ENCODE peak calls at places on chromosomes 5 and 9, in six cellular contexts. One of them, this sample, is unnamed.

GRCh38 chr9:125296843-125297372 is 35.3 kb downstream of the GAPVD1 start:
- DNase-seq in brain microvascular endothelial cell: no peak
- DNase-seq in NB4: no peak
- DNase-seq in dorsolateral prefrontal cortex: no peak
- DNase-seq in nephron progenitor cell: no peak
- DNase-seq in HFFc6: no peak
- DNase-seq in this sample: no peak

GRCh38 chr9:113548221-113549041 is 84.9 kb downstream of the RGS3 start:
- DNase-seq in brain microvascular endothelial cell: peak; percentile 30
- DNase-seq in NB4: peak; percentile 42
- DNase-seq in dorsolateral prefrontal cortex: peak; percentile 58
- DNase-seq in nephron progenitor cell: no peak
- DNase-seq in HFFc6: no peak
- DNase-seq in this sample: no peak

GRCh38 chr5:7650755-7651154 is 200.2 kb downstream of the CFAP90 start:
- DNase-seq in brain microvascular endothelial cell: no peak
- DNase-seq in NB4: no peak
- DNase-seq in dorsolateral prefrontal cortex: no peak
- DNase-seq in nephron progenitor cell: no peak
- DNase-seq in HFFc6: no peak
- DNase-seq in this sample: peak; percentile 90

GRCh38 chr9:35835216-35835604 is 6.2 kb downstream of the TMEM8B start:
- DNase-seq in brain microvascular endothelial cell: no peak
- DNase-seq in NB4: no peak
- DNase-seq in dorsolateral prefrontal cortex: no peak
- DNase-seq in nephron progenitor cell: no peak
- DNase-seq in HFFc6: no peak
- DNase-seq in this sample: no peak

GRCh38 chr5:1412621-1413020 is 32.6 kb downstream of the SLC6A3 start:
- DNase-seq in brain microvascular endothelial cell: no peak
- DNase-seq in NB4: no peak
- DNase-seq in dorsolateral prefrontal cortex: no peak
- DNase-seq in nephron progenitor cell: no peak
- DNase-seq in HFFc6: no peak
- DNase-seq in this sample: no peak

GRCh38 chr5:38673671-38674071 is 117.2 kb upstream of the LIFR start:
- DNase-seq in brain microvascular endothelial cell: no peak
- DNase-seq in NB4: no peak
- DNase-seq in dorsolateral prefrontal cortex: no peak
- DNase-seq in nephron progenitor cell: no peak
- DNase-seq in HFFc6: no peak
- DNase-seq in this sample: no peak

GRCh38 chr9:91693226-91693625 is 256.8 kb downstream of the ROR2 start:
- DNase-seq in brain microvascular endothelial cell: no peak
- DNase-seq in NB4: no peak
- DNase-seq in dorsolateral prefrontal cortex: no peak
- DNase-seq in nephron progenitor cell: no peak
- DNase-seq in HFFc6: no peak
- DNase-seq in this sample: peak; percentile 84

GRCh38 chr5:130955041-130955440 is 210.0 kb downstream of the HINT1 start:
- DNase-seq in brain microvascular endothelial cell: no peak
- DNase-seq in NB4: no peak
- DNase-seq in dorsolateral prefrontal cortex: no peak
- DNase-seq in nephron progenitor cell: no peak
- DNase-seq in HFFc6: no peak
- DNase-seq in this sample: no peak

GRCh38 chr9:121851641-121852091 is 200.2 kb downstream of the DAB2IP start:
- DNase-seq in brain microvascular endothelial cell: no peak
- DNase-seq in NB4: no peak
- DNase-seq in dorsolateral prefrontal cortex: no peak
- DNase-seq in nephron progenitor cell: no peak
- DNase-seq in HFFc6: no peak
- DNase-seq in this sample: no peak

GRCh38 chr5:79736528-79737514 is 47.2 kb downstream of the CMYA5 start:
- DNase-seq in brain microvascular endothelial cell: no peak
- DNase-seq in NB4: no peak
- DNase-seq in dorsolateral prefrontal cortex: no peak
- DNase-seq in nephron progenitor cell: no peak
- DNase-seq in HFFc6: no peak
- DNase-seq in this sample: no peak

DNA sequence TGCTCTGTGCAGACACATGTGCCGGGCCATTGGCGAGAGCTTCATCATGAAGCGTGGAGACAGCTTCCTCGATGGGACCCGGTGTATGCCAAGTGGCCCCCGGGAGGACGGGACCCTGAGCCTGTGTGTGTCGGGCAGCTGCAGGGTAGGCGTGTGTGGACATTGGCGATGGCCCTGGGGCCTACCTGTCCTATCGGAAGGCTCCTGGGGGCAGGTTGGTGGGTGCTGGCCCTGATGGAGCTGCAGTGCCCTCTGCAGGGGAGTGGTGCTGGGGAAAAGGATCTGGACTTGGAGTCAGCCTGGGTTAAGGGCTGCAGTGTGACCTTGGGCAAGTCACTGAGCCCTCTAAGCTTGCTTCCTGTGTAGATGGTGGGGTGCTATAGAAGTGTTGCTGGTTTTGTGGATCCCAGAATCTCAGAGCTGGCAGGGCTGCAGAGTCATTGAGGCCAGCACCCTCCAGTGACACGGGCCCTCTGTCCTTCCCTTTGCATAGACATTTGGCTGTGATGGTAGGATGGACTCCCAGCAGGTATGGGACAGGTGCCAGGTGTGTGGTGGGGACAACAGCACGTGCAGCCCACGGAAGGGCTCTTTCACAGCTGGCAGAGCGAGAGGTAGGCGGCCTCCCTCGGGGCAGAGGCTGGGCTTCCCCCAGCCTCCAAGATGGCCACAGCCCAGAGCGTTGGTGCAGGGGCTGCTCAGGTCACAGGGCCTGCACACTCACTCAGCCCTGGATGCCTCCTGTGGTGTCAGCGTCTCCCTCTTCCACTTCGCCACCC is 15.8 kb downstream of the ADAMTS13 start:
- DNase-seq in brain microvascular endothelial cell: no peak
- DNase-seq in NB4: no peak
- DNase-seq in dorsolateral prefrontal cortex: no peak
- DNase-seq in nephron progenitor cell: no peak
- DNase-seq in HFFc6: no peak
- DNase-seq in this sample: no peak
- TF ChIP-seq CTCF in brain microvascular endothelial cell: no peak
- TF ChIP-seq CTCF in NB4: no peak
- TF ChIP-seq CTCF in dorsolateral prefrontal cortex: no peak
- TF ChIP-seq CTCF in nephron progenitor cell: no peak
- TF ChIP-seq CTCF in HFFc6: peak; percentile 43
- TF ChIP-seq CTCF in this sample: no peak

GRCh38 chr9:22863736-22864135 is 417.1 kb downstream of the DMRTA1 start:
- DNase-seq in brain microvascular endothelial cell: no peak
- DNase-seq in NB4: no peak
- DNase-seq in dorsolateral prefrontal cortex: no peak
- DNase-seq in nephron progenitor cell: no peak
- DNase-seq in HFFc6: no peak
- DNase-seq in this sample: no peak
- TF ChIP-seq CTCF in brain microvascular endothelial cell: no peak
- TF ChIP-seq CTCF in NB4: no peak
- TF ChIP-seq CTCF in dorsolateral prefrontal cortex: no peak
- TF ChIP-seq CTCF in nephron progenitor cell: no peak
- TF ChIP-seq CTCF in HFFc6: no peak
- TF ChIP-seq CTCF in this sample: no peak

GRCh38 chr5:153476767-153477166 is 13.7 kb upstream of the GRIA1 start:
- DNase-seq in brain microvascular endothelial cell: peak; percentile 88
- DNase-seq in NB4: no peak
- DNase-seq in dorsolateral prefrontal cortex: no peak
- DNase-seq in nephron progenitor cell: no peak
- DNase-seq in HFFc6: peak; percentile 66
- DNase-seq in this sample: peak; percentile 60
- TF ChIP-seq CTCF in brain microvascular endothelial cell: peak; percentile 52
- TF ChIP-seq CTCF in NB4: no peak
- TF ChIP-seq CTCF in dorsolateral prefrontal cortex: no peak
- TF ChIP-seq CTCF in nephron progenitor cell: no peak
- TF ChIP-seq CTCF in HFFc6: peak; percentile 56
- TF ChIP-seq CTCF in this sample: no peak

GRCh38 chr5:25544652-25545249 is 900.0 kb upstream of the CDH10 start:
- DNase-seq in brain microvascular endothelial cell: no peak
- DNase-seq in NB4: peak; percentile 68
- DNase-seq in dorsolateral prefrontal cortex: no peak
- DNase-seq in nephron progenitor cell: peak; percentile 33
- DNase-seq in HFFc6: no peak
- DNase-seq in this sample: no peak
- TF ChIP-seq CTCF in brain microvascular endothelial cell: peak; percentile 28
- TF ChIP-seq CTCF in NB4: peak; percentile 73
- TF ChIP-seq CTCF in dorsolateral prefrontal cortex: peak; percentile 47
- TF ChIP-seq CTCF in nephron progenitor cell: peak; percentile 65
- TF ChIP-seq CTCF in HFFc6: peak; percentile 59
- TF ChIP-seq CTCF in this sample: peak; percentile 47

GRCh38 chr9:84226126-84226525 is 114.4 kb downstream of the SLC28A3 start:
- DNase-seq in brain microvascular endothelial cell: no peak
- DNase-seq in NB4: no peak
- DNase-seq in dorsolateral prefrontal cortex: no peak
- DNase-seq in nephron progenitor cell: no peak
- DNase-seq in HFFc6: no peak
- DNase-seq in this sample: no peak

GRCh38 chr9:84229186-84229585 is 111.4 kb downstream of the SLC28A3 start:
- DNase-seq in brain microvascular endothelial cell: no peak
- DNase-seq in NB4: no peak
- DNase-seq in dorsolateral prefrontal cortex: no peak
- DNase-seq in nephron progenitor cell: no peak
- DNase-seq in HFFc6: no peak
- DNase-seq in this sample: no peak

GRCh38 chr9:84230355-84231136 is 110.0 kb downstream of the SLC28A3 start:
- DNase-seq in brain microvascular endothelial cell: no peak
- DNase-seq in NB4: no peak
- DNase-seq in dorsolateral prefrontal cortex: no peak
- DNase-seq in nephron progenitor cell: no peak
- DNase-seq in HFFc6: peak; percentile 25
- DNase-seq in this sample: no peak

GRCh38 chr9:84228130-84228735 is 112.3 kb downstream of the SLC28A3 start:
- DNase-seq in brain microvascular endothelial cell: no peak
- DNase-seq in NB4: no peak
- DNase-seq in dorsolateral prefrontal cortex: no peak
- DNase-seq in nephron progenitor cell: no peak
- DNase-seq in HFFc6: no peak
- DNase-seq in this sample: no peak
- TF ChIP-seq CTCF in brain microvascular endothelial cell: no peak
- TF ChIP-seq CTCF in NB4: no peak
- TF ChIP-seq CTCF in dorsolateral prefrontal cortex: no peak
- TF ChIP-seq CTCF in nephron progenitor cell: no peak
- TF ChIP-seq CTCF in HFFc6: no peak
- TF ChIP-seq CTCF in this sample: no peak

This sample was measured in esophagus muscularis mucosa.